ENCODE peak calls at places on chromosomes 7 and 10, in five cellular contexts. Z, A, L, K and V are unnamed samples.

GRCh38 chr10:32795598-32796183 is 162.3 kb downstream of the ITGB1 start:
- DNase-seq in Z (peak), A (peak), K (peak), L (peak), V (peak)

GRCh38 chr7:103947026-103947655 is 42.3 kb downstream of the RELN start:
- DNase-seq in K (no peak), Z (no peak), L (no peak), A (no peak), V (no peak)

GRCh38 chr10:12508165-12508564 is 158.8 kb downstream of the CAMK1D start:
- DNase-seq in Z (no peak), K (no peak), L (no peak), A (no peak), V (no peak)

GRCh38 chr10:30705086-30705624 is 75.6 kb upstream of the LYZL2 start:
- DNase-seq in Z (no peak), A (peak), L (no peak), K (no peak), V (no peak)

GRCh38 chr7:149856-150636 is 42.3 kb upstream of the FAM20C start:
- DNase-seq in Z (no peak), K (peak), A (no peak), L (no peak), V (no peak)

GRCh38 chr7:46369933-46370654 is 449.0 kb upstream of the IGFBP3 start:
- DNase-seq in Z (no peak), L (no peak), A (no peak), K (no peak), V (no peak)

GRCh38 chr10:89404082-89404481 is 10.3 kb upstream of the IFIT5 start:
- DNase-seq in Z (peak), A (no peak), L (no peak), K (no peak), V (no peak)

GRCh38 chr10:102449321-102450123 is 1.8 kb downstream of the C10orf95 start:
- DNase-seq in K (peak), A (peak), Z (peak), L (peak), V (peak)

GRCh38 chr10:49397036-49397999 is 1.4 kb upstream of the DRGX start:
- DNase-seq in Z (no peak), A (no peak), L (no peak), K (peak), V (no peak)

GRCh38 chr7:71615017-71615416 is 483.1 kb downstream of the GALNT17 start:
- DNase-seq in K (peak), Z (no peak), A (no peak), L (no peak), V (no peak)

GRCh38 chr7:99624487-99624886 is 7.7 kb downstream of the ZSCAN25 start:
- DNase-seq in K (no peak), A (no peak), Z (no peak), L (no peak), V (no peak)

GRCh38 chr10:114933588-114933987 is 4.4 kb upstream of the TRUB1 start:
- DNase-seq in A (no peak), L (no peak), Z (no peak), K (no peak), V (no peak)

GRCh38 chr10:31678573-31679122 is 250.0 kb downstream of the ARHGAP12 start:
- DNase-seq in Z (no peak), K (no peak), L (no peak), A (no peak), V (no peak)

GRCh38 chr10:94607111-94607510 is 61.5 kb downstream of the HELLS start:
- DNase-seq in A (peak), L (no peak), Z (no peak), K (no peak), V (no peak)

GRCh38 chr7:130989006-130989795 is 255.2 kb upstream of the KLF14 start:
- DNase-seq in K (no peak), Z (no peak), L (no peak), A (no peak), V (no peak)

GRCh38 chr7:139647812-139648616 is 124.5 kb downstream of the CLEC2L start:
- DNase-seq in Z (no peak), L (no peak), A (no peak), K (peak), V (no peak)

GRCh38 chr7:29194206-29194593 is 375 bp upstream of the CHN2 start:
- DNase-seq in Z (no peak), A (no peak), K (peak), L (no peak), V (no peak)

GRCh38 chr10:103491729-103492364 is 1.7 kb upstream of the NEURL1 start:
- DNase-seq in K (no peak), Z (peak), A (no peak), L (peak), V (peak)

GRCh38 chr10:69202332-69202731 is 17.8 kb upstream of the HKDC1 start:
- DNase-seq in A (peak), Z (no peak), K (no peak), L (no peak), V (no peak)

GRCh38 chr10:133388265-133388972 is 5.5 kb upstream of the MTG1 start:
- DNase-seq in L (peak), A (peak), K (no peak), Z (peak), V (peak)

GRCh38 chr7:131335639-131336400 is 8.1 kb downstream of the MKLN1 start:
- DNase-seq in Z (peak), L (no peak), A (no peak), K (no peak), V (no peak)

GRCh38 chr10:63128443-63128842 is 4.7 kb upstream of the NRBF2 start:
- DNase-seq in Z (no peak), K (no peak), L (no peak), A (no peak), V (no peak)

GRCh38 chr7:36275735-36276284 is 113.9 kb upstream of the ANLN start:
- DNase-seq in K (no peak), Z (no peak), A (no peak), L (no peak), V (no peak)

GRCh38 chr7:130009848-130010688 is 41.1 kb downstream of the ZC3HC1 start:
- DNase-seq in Z (peak), A (peak), L (peak), K (no peak), V (peak)

GRCh38 chr7:32892521-32893224 is 1.1 kb upstream of the KBTBD2 start:
- DNase-seq in L (peak), K (peak), Z (peak), A (no peak), V (no peak)

GRCh38 chr10:3068968-3069737 is 1.8 kb downstream of the PFKP start:
- DNase-seq in K (peak), A (no peak), L (no peak), Z (peak), V (no peak)

GRCh38 chr7:148815612-148816011 is 68.5 kb downstream of the EZH2 start:
- DNase-seq in A (no peak), L (no peak), K (no peak), Z (no peak), V (no peak)

GRCh38 chr7:150753826-150754603 is 16.8 kb downstream of the GIMAP5 start:
- DNase-seq in L (no peak), A (no peak), Z (peak), K (peak), V (peak)

GRCh38 chr7:133770863-133771492 is 356.2 kb upstream of the LRGUK start:
- DNase-seq in K (no peak), A (no peak), Z (no peak), L (peak), V (peak)

GRCh38 chr7:158821173-158822021 is 7.9 kb downstream of the ESYT2 start:
- DNase-seq in A (no peak), L (peak), Z (peak), K (no peak), V (peak)
- TF ChIP-seq JUNB in A (no peak), L (no peak), Z (no peak), K (no peak), V (no peak)

GRCh38 chr7:120110169-120110568 is 162.8 kb upstream of the KCND2 start:
- DNase-seq in A (no peak), K (peak), L (no peak), Z (no peak), V (no peak)
- TF ChIP-seq JUNB in A (no peak), K (no peak), L (no peak), Z (no peak), V (no peak)

GRCh38 chr10:60311821-60312220 is 77.9 kb downstream of the ANK3 start:
- DNase-seq in Z (no peak), L (no peak), A (no peak), K (no peak), V (no peak)
- TF ChIP-seq JUNB in Z (no peak), L (no peak), A (no peak), K (no peak), V (no peak)

GRCh38 chr7:31114593-31115343 is 62.7 kb downstream of the ADCYAP1R1 start:
- DNase-seq in L (peak), A (no peak), K (peak), Z (no peak), V (no peak)
- TF ChIP-seq JUNB in L (no peak), A (no peak), K (no peak), Z (no peak), V (no peak)